ENCODE peak calls at places on chromosomes 7 and 10, in six cellular contexts. V is choroid plexus epithelial cell, C is brain microvascular endothelial cell, A is fibroblast of lung, D is uterus, P is HCT116. B is an unnamed sample.

GRCh38 chr7:78437118-78437517 is 638.5 kb downstream of the PHTF2 start:
- DNase-seq in V (peak; percentile 8), D (no peak), P (no peak), C (no peak), A (peak; percentile 57), B (no peak)

GRCh38 chr10:77251297-77252013 is 386.2 kb downstream of the KCNMA1 start:
- DNase-seq in V (peak; percentile 61), P (peak; percentile 13), D (no peak), A (peak; percentile 64), C (peak; percentile 47), B (peak; percentile 44)

GRCh38 chr10:102555781-102556328 is 52.1 kb downstream of the SUFU start:
- DNase-seq in V (peak; percentile 69), D (peak; percentile 21), C (peak; percentile 66), P (no peak), A (peak; percentile 65), B (no peak)

GRCh38 chr7:36794689-36795088 is 70.4 kb upstream of the AOAH start:
- DNase-seq in A (no peak), D (no peak), C (no peak), V (no peak), P (no peak), B (no peak)

GRCh38 chr10:73999703-74000102 is 1.8 kb downstream of the VCL start:
- DNase-seq in A (no peak), C (no peak), P (no peak), V (peak; percentile 64), D (no peak), B (peak; percentile 61)

GRCh38 chr10:62305813-62306212 is 37.2 kb upstream of the RTKN2 start:
- DNase-seq in C (peak; percentile 24), P (no peak), V (peak; percentile 14), A (no peak), D (no peak), B (no peak)

GRCh38 chr10:114868801-114869200 is 47.2 kb downstream of the FHIP2A start:
- DNase-seq in V (peak; percentile 75), P (no peak), D (no peak), A (peak; percentile 67), C (no peak), B (no peak)

GRCh38 chr7:157427811-157428553 is 91.2 kb downstream of the DNAJB6 start:
- DNase-seq in P (no peak), C (no peak), V (no peak), A (no peak), D (no peak), B (no peak)

GRCh38 chr10:77560471-77560870 is 77.1 kb downstream of the KCNMA1 start:
- DNase-seq in V (no peak), P (no peak), D (no peak), A (no peak), C (no peak), B (no peak)

GRCh38 chr10:133247681-133248333 is 10.2 kb downstream of the VENTX start:
- DNase-seq in V (no peak), D (no peak), C (no peak), A (no peak), P (no peak), B (no peak)

GRCh38 chr10:6114758-6115410 is 26.1 kb downstream of the RBM17 start:
- DNase-seq in V (peak; percentile 32), D (no peak), C (peak; percentile 21), A (peak; percentile 76), P (no peak), B (peak; percentile 59)

GRCh38 chr7:70614237-70614984 is 517.5 kb upstream of the GALNT17 start:
- DNase-seq in C (no peak), A (peak; percentile 41), D (peak; percentile 72), P (no peak), V (peak; percentile 43), B (peak; percentile 15)

GRCh38 chr10:119131512-119132240 is 27.8 kb downstream of the DENND10 start:
- DNase-seq in D (no peak), V (peak; percentile 66), A (peak; percentile 71), C (no peak), P (no peak), B (no peak)

GRCh38 chr7:47565841-47566240 is 16.1 kb downstream of the TNS3 start:
- DNase-seq in D (no peak), V (no peak), C (no peak), A (no peak), P (no peak), B (no peak)

GRCh38 chr7:114088541-114088940 is 169.7 kb upstream of the PPP1R3A start:
- DNase-seq in A (no peak), V (no peak), P (no peak), D (no peak), C (no peak), B (no peak)

GRCh38 chr7:114086491-114086905 is 167.7 kb upstream of the PPP1R3A start:
- DNase-seq in D (peak; percentile 30), V (no peak), A (no peak), C (no peak), P (no peak), B (no peak)

GRCh38 chr7:114085592-114086490 is 167.0 kb upstream of the PPP1R3A start:
- DNase-seq in V (peak; percentile 82), A (peak; percentile 94), P (peak; percentile 64), C (peak; percentile 81), D (peak; percentile 79), B (no peak)

GRCh38 chr7:114087674-114088539 is 169.1 kb upstream of the PPP1R3A start:
- DNase-seq in A (no peak), D (no peak), V (no peak), P (no peak), C (no peak), B (no peak)

DNA sequence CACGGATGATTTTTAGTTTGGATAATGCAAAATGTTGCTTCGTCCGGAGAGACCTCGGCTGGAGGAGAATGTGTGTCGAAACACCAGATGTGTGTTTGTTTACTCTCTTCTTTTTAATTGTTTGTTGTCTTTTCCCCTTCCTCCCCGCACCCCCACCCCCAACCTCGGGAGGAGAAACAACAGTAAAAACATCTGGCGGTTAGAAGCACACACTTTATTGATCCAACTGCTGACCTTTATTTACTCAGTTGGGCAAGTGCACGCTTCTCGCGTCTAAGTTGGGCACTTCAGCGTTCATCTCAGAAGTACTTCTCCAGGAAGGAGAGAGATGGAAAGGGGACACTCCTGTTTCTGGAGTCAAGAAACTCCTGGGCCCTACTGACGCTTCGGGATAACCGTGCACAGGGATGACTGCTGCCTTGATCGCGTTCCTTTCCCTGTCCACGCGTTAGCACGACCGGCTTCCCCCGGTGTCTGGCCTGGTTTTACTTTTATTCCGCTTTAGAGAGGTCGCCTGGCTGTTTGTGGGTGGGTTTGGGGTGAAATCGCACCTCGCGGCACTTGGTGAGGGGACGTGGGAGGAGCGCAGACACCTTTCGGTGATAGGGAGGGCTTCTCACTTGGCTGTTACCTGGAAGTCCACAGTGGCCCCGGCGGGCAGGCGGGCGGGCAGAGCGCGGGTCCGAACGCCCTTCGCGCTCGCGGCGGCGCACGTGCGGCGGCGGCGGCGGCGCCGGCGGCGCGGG is 168.3 kb upstream of the PPP1R3A start:
- DNase-seq in P (no peak), A (peak; percentile 57), C (peak; percentile 40), V (peak; percentile 33), D (peak; percentile 24), B (no peak)
- H3K4me3 ChIP-seq in P (peak overlapping the region; percentile 59), A (peak overlapping the region; percentile 86), C (peak overlapping the region; percentile 80), V (peak overlapping the region; percentile 65), D (peak overlapping the region; percentile 59), B (peak overlapping the region; percentile 49)

DNA sequence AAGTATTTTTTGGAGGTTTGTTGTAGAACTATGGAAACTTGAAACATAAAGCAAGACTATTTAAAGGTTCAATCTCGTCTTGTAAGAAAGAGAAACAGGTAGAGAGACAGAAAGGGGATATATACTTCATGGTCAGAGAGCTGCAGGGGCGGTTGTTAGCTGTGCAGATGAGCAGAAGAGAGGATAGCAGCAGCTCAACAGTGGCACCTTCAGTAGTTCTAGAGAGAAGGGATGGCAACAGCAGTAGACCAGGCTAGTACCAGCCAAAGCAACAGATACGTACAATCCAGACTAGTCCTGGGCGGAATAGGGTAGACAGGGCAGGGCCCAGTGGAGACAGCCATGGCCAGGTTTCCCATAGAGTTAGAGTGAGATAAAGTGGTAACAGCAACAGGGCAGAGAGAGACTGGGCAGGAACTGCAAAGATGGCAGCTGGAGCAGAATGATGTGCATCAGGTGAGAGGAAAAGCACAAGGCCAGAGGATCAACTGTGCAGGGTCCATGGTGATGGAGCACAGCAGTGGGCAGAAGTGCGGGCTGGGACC is 145.2 kb downstream of the FRMD4A start:
- DNase-seq in A (peak; percentile 81), C (peak; percentile 99), D (no peak), V (peak; percentile 96), P (peak; percentile 40), B (no peak)
- TF ChIP-seq CTCF in A (no peak), C (peak; percentile 24), D (no peak), V (peak; percentile 38), P (no peak), B (no peak)

GRCh38 chr10:107687702-107688101 is 523.2 kb upstream of the SORCS1 start:
- DNase-seq in V (no peak), A (no peak), D (no peak), P (no peak), C (no peak), B (no peak)

GRCh38 chr10:107692072-107692471 is 527.6 kb upstream of the SORCS1 start:
- DNase-seq in A (no peak), D (no peak), P (no peak), V (no peak), C (no peak), B (no peak)

GRCh38 chr10:107686095-107686494 is 521.6 kb upstream of the SORCS1 start:
- DNase-seq in D (no peak), C (no peak), V (no peak), A (no peak), P (no peak), B (no peak)

DNA sequence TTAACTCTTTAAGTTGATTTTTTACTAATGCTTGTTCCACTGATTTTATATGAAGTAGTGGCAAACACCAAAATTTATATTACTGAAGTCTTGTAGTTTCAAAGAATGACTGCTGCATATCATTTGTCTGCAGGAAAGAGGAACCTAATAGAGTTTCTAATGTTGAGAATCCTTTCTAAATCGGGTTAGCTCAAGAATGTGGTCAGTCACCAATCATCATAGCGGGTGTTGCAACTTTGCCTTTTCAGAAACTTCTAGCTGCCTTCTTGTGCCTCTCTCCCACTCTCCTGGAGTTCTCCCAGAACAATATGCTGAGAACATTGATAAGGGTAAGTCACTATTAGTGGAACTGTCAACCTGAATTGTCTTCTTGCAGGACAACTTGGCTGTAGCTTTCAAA is 524.8 kb upstream of the SORCS1 start:
- DNase-seq in P (no peak), D (no peak), V (no peak), A (no peak), C (no peak), B (no peak)
- H3K4me3 ChIP-seq in P (no peak overlapping the region), D (no peak overlapping the region), V (no peak overlapping the region), A (no peak overlapping the region), C (no peak overlapping the region), B (no peak overlapping the region)

DNA sequence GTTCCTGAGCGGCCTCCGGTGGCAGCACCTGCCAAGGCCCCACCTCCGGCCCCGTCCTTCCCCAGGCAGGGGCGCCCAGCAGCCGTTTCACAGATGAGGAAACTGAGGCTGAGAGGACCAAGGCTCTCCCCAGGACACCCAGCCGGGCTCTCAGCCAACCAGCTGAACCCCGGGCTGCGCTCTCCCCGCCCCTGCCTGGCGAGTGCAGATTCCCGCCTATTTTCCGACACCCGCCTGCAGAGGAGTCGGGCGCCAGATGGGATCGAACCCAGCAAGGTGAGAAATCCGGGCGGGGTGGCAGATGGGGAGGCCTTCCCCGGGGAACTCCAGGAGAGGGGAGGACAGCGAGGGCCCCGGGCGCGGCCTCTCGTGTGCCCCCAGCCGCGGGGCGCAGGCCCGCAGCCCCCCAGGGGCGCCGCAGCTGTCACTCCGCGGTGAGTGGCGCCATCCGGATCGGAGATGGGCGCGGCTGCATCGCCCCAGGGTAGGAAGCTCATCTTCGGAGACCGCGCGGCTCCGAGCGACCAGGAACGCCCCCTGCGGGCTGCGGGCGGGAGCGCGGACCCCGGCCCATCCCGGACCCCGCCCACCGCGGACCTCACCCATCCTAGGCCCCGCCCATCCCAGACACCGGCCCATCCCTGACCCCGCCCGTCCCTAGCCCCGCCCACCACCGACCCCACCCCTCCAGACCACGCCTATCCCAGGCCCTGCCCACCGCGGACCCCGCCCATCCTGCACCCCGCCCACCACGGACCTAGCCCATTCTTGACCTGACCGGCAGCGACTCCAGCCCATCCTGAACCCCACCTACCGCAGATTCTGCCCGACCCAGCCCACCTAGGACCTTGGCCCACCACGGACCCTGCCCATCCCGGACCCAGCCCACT is 90.3 kb downstream of the MICALL2 start:
- DNase-seq in A (no peak), D (no peak), V (no peak), C (no peak), P (peak; percentile 27), B (no peak)
- TF ChIP-seq CTCF in A (no peak), D (no peak), V (no peak), C (no peak), P (no peak), B (peak; percentile 33)

B was measured in LNCaP clone FGC.